ENCODE peak calls at places on chromosomes 11 and 22, in eight cellular contexts. C is CD4-positive, alpha-beta T cell; K is left lung; N is testis; X is cardiac muscle cell; Y is MM.1S; B is tibial artery; V is caudate nucleus. I is an unnamed sample.

GRCh38 chr11:27216268-27217149 is 146.5 kb downstream of the CCDC34 start:
- DNase-seq in V (no peak), C (no peak), X (peak), B (no peak), K (no peak), N (peak), Y (no peak), I (no peak)

GRCh38 chr11:128409476-128409875 is 177.9 kb downstream of the ETS1 start:
- DNase-seq in V (no peak), B (no peak), Y (no peak), X (no peak), K (no peak), C (no peak), N (no peak), I (no peak)

GRCh38 chr11:111521132-111521531 is 6.6 kb downstream of the HOATZ start:
- DNase-seq in K (no peak), V (no peak), N (no peak), C (no peak), X (no peak), B (no peak), Y (no peak), I (no peak)

GRCh38 chr11:1938343-1939005 is 8.7 kb upstream of the MRPL23 start:
- DNase-seq in K (peak), X (no peak), B (no peak), V (no peak), C (peak), Y (no peak), N (no peak), I (no peak)

GRCh38 chr11:70583781-70584218 is 185.5 kb downstream of the CTTN start:
- DNase-seq in Y (no peak), K (peak), B (peak), C (no peak), X (no peak), V (no peak), N (no peak), I (no peak)

GRCh38 chr11:72430743-72431570 is 3.4 kb downstream of the CLPB start:
- DNase-seq in V (peak), K (no peak), B (no peak), X (peak), C (peak), N (peak), Y (peak), I (no peak)

GRCh38 chr11:35107866-35108265 is 31.1 kb upstream of the CD44 start:
- DNase-seq in V (no peak), K (no peak), N (no peak), C (no peak), X (no peak), B (no peak), Y (no peak), I (no peak)

GRCh38 chr11:70477607-70478006 is 79.3 kb downstream of the CTTN start:
- DNase-seq in N (no peak), B (no peak), C (no peak), Y (no peak), K (peak), X (peak), V (peak), I (no peak)

GRCh38 chr11:69887841-69888670 is 68.8 kb upstream of the FGF3 start:
- DNase-seq in B (no peak), V (no peak), N (no peak), Y (no peak), K (peak), X (no peak), C (no peak), I (no peak)

GRCh38 chr11:87477321-87477720 is 439.6 kb downstream of the TMEM135 start:
- DNase-seq in X (no peak), B (no peak), K (no peak), N (no peak), V (no peak), Y (no peak), C (no peak), I (no peak)

GRCh38 chr11:2693271-2693833 is 6.4 kb downstream of the KCNQ1OT1 start:
- DNase-seq in X (no peak), V (peak), N (no peak), C (no peak), B (peak), Y (no peak), K (peak), I (no peak)

GRCh38 chr11:47511927-47512326 is 41.0 kb downstream of the CELF1 start:
- DNase-seq in Y (no peak), N (no peak), B (no peak), X (no peak), V (no peak), C (no peak), K (no peak), I (no peak)

GRCh38 chr11:47516984-47517853 is 35.7 kb downstream of the CELF1 start:
- DNase-seq in C (no peak), K (no peak), N (no peak), Y (no peak), V (no peak), X (no peak), B (no peak), I (no peak)

GRCh38 chr11:47512701-47513100 is 40.2 kb downstream of the CELF1 start:
- DNase-seq in K (no peak), X (peak), C (no peak), V (no peak), Y (no peak), B (no peak), N (no peak), I (no peak)

GRCh38 chr11:47516155-47516554 is 36.8 kb downstream of the CELF1 start:
- DNase-seq in C (no peak), X (no peak), N (no peak), B (no peak), K (no peak), Y (no peak), V (no peak), I (no peak)

GRCh38 chr11:47514825-47515647 is 37.9 kb downstream of the CELF1 start:
- DNase-seq in Y (no peak), K (no peak), V (peak), N (no peak), B (no peak), X (no peak), C (no peak), I (no peak)
- H3K27ac ChIP-seq in Y (no peak), K (peak), V (peak), N (no peak), B (peak), X (peak), C (no peak), I (no peak)

GRCh38 chr11:7672276-7672959 is 882 bp downstream of the CYB5R2 start:
- DNase-seq in C (no peak), X (no peak), V (no peak), B (no peak), K (no peak), N (no peak), Y (no peak), I (no peak)

GRCh38 chr11:7670631-7671030 is 2.7 kb downstream of the CYB5R2 start:
- DNase-seq in B (no peak), X (no peak), C (no peak), K (no peak), Y (no peak), N (no peak), V (no peak), I (no peak)

GRCh38 chr11:7672960-7673723 is at the start of gene CYB5R2:
- DNase-seq in X (peak), K (peak), Y (no peak), C (no peak), B (peak), N (peak), V (peak), I (no peak)

GRCh38 chr11:7671347-7671746 is 2.0 kb downstream of the CYB5R2 start:
- DNase-seq in Y (no peak), X (no peak), V (no peak), C (no peak), N (peak), K (no peak), B (no peak), I (no peak)

DNA sequence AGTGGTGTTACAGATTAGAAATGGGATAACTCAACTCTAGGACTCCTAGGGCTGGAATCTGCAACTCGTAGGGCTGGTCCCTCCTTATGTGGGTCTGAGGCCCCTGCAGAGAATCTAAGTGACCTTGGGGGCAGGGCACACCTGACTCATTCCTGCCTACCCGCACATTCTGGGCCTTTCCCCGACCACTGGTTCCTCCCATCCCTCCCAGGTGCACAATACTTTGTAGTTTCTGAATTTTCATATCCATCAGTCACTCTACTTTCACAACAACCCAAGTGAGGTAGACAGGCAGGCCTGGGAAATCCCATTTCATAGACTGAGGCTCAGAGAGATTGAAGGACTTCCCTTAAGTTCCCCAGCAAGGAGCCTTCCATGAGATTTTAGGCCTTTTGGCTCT is 1.5 kb downstream of the CYB5R2 start:
- DNase-seq in Y (peak), B (no peak), X (no peak), V (no peak), K (no peak), N (no peak), C (no peak), I (no peak)
- H3K27ac ChIP-seq in Y (peak), B (no peak), X (no peak), V (peak), K (no peak), N (no peak), C (no peak), I (no peak)

GRCh38 chr11:33540946-33541915 is 159.4 kb downstream of the C11orf91 start:
- DNase-seq in N (no peak), C (no peak), X (no peak), Y (peak), K (no peak), B (no peak), V (no peak), I (no peak)
- H3K27ac ChIP-seq in N (no peak), C (no peak), X (no peak), Y (peak), K (no peak), B (no peak), V (no peak), I (no peak)

GRCh38 chr11:95704865-95705264 is 84.7 kb downstream of the FAM76B start:
- DNase-seq in B (no peak), V (no peak), X (no peak), N (peak), Y (no peak), K (no peak), C (no peak), I (no peak)
- H3K27ac ChIP-seq in B (peak), V (no peak), X (no peak), N (peak), Y (no peak), K (no peak), C (no peak), I (no peak)

GRCh38 chr11:61879152-61879551 is 12.2 kb downstream of the FADS3 start:
- DNase-seq in B (no peak), C (no peak), N (no peak), K (no peak), V (no peak), X (no peak), Y (no peak), I (no peak)

GRCh38 chr11:61881397-61881796 is 9.9 kb downstream of the FADS3 start:
- DNase-seq in B (no peak), X (no peak), C (no peak), K (no peak), V (no peak), N (no peak), Y (no peak), I (no peak)

GRCh38 chr11:61880050-61880449 is 11.3 kb downstream of the FADS3 start:
- DNase-seq in K (no peak), B (no peak), Y (no peak), X (no peak), V (no peak), C (no peak), N (no peak), I (no peak)

GRCh38 chr11:61882879-61883278 is 8.5 kb downstream of the FADS3 start:
- DNase-seq in Y (no peak), K (no peak), B (no peak), X (no peak), C (no peak), N (no peak), V (no peak), I (no peak)

GRCh38 chr11:61880454-61880853 is 10.9 kb downstream of the FADS3 start:
- DNase-seq in V (no peak), X (no peak), C (no peak), K (no peak), N (no peak), Y (no peak), B (no peak), I (no peak)
- H3K27ac ChIP-seq in V (no peak), X (no peak), C (no peak), K (no peak), N (no peak), Y (no peak), B (peak), I (no peak)

GRCh38 chr11:93740031-93740801 is 1.1 kb downstream of the TAF1D start:
- DNase-seq in X (peak), Y (peak), N (peak), V (no peak), C (no peak), B (no peak), K (no peak), I (peak)

GRCh38 chr11:93737904-93738612 is 3.2 kb downstream of the TAF1D start:
- DNase-seq in B (no peak), K (no peak), X (no peak), Y (peak), V (no peak), C (no peak), N (no peak), I (no peak)

GRCh38 chr11:93736129-93736528 is 5.2 kb downstream of the TAF1D start:
- DNase-seq in X (no peak), V (no peak), Y (no peak), B (no peak), N (no peak), K (no peak), C (no peak), I (no peak)

GRCh38 chr11:93740802-93741093 is 547 bp downstream of the TAF1D start:
- DNase-seq in K (peak), B (peak), C (peak), X (peak), Y (peak), N (peak), V (peak), I (peak)

DNA sequence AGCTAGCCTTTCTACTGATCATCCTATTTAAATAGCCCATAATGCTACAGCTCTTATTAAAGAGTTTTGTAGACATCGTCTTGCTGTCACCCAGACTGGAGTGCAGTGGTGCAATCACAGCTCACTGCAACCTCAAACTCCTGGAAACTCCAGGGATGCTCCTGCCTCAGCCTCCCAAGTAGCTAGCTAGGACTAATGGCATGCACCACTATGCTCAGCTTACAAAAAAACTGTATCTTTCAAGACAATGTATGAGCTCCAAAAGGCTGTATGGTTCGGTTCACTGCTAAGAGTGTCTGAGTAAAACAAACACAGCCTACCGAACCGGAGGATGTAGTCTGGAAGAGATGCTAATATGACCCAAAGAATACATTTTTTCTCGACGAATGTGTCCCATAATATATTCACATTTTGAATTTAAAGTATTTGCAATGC is 2.6 kb downstream of the TAF1D start:
- DNase-seq in C (no peak), N (no peak), V (no peak), K (no peak), X (no peak), Y (no peak), B (no peak), I (peak)
- H3K27ac ChIP-seq in C (peak), N (no peak), V (no peak), K (no peak), X (no peak), Y (peak), B (no peak), I (peak)

DNA sequence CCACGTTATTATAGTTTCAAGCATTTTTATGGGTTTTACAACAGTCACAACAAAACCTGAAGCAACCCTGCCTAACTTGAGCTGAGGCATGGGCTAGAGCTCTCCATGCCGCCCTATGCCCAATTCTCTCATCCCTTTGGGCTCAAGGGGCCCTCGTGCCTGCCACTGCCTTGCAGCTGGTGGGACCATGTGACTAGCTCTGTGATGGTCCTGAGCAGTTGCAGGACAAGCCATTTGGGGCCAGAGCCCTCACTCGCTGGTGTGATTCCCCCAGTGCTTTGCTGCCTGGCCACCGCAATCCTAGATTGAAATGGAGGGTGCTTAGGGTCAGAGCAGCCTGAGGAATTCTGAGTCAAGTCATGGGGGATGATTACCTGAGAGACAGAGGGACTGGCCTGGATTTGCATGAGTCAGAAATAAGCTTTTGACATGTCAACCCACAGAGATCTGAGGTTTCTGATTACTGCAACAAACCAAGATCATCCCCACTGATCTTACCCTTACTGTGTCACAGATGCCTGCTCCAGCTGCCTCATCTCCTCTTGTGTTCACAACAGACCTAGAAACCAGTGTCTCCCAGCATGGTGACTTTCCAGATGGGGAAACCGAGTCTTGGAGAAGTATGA is 323.7 kb downstream of the BRD1 start:
- DNase-seq in Y (no peak), B (no peak), K (no peak), X (no peak), V (no peak), N (no peak), C (no peak), I (no peak)
- H3K27ac ChIP-seq in Y (no peak), B (no peak), K (no peak), X (no peak), V (no peak), N (no peak), C (no peak), I (no peak)

GRCh38 chr22:29482726-29483125 is 2.7 kb downstream of the NEFH start:
- DNase-seq in N (no peak), K (no peak), V (no peak), Y (no peak), X (no peak), B (no peak), C (no peak), I (no peak)
- H3K27ac ChIP-seq in N (no peak), K (no peak), V (no peak), Y (no peak), X (no peak), B (no peak), C (no peak), I (no peak)

GRCh38 chr22:28992565-28993326 is 68.9 kb downstream of the C22orf31 start:
- DNase-seq in K (no peak), Y (no peak), B (no peak), C (no peak), X (no peak), N (no peak), V (no peak), I (no peak)
- H3K27ac ChIP-seq in K (no peak), Y (no peak), B (no peak), C (no peak), X (no peak), N (no peak), V (peak), I (no peak)

I was measured in CD4-positive, alpha-beta memory T cell.